ENCODE peak calls at places on chromosomes 5 and 9, in four cellular contexts. One of them, this sample, is unnamed.

GRCh38 chr9:101229606-101230005 is 155.2 kb downstream of the BAAT start:
- DNase-seq in SK-N-SH: no peak
- DNase-seq in GM12878: no peak
- DNase-seq in HepG2: no peak
- DNase-seq in this sample: no peak

GRCh38 chr5:109830955-109831502 is 141.3 kb downstream of the MAN2A1 start:
- DNase-seq in HepG2: no peak
- DNase-seq in GM12878: no peak
- DNase-seq in SK-N-SH: no peak
- DNase-seq in this sample: no peak

GRCh38 chr5:56129288-56129687 is 103.8 kb downstream of the ANKRD55 start:
- DNase-seq in HepG2: no peak
- DNase-seq in SK-N-SH: no peak
- DNase-seq in GM12878: no peak
- DNase-seq in this sample: no peak

GRCh38 chr9:94611638-94612068 is 18.0 kb upstream of the FBP2 start:
- DNase-seq in SK-N-SH: no peak
- DNase-seq in HepG2: no peak
- DNase-seq in GM12878: no peak
- DNase-seq in this sample: no peak

GRCh38 chr9:86766912-86767311 is 180.4 kb downstream of the GAS1 start:
- DNase-seq in HepG2: peak; percentile 13
- DNase-seq in SK-N-SH: no peak
- DNase-seq in GM12878: no peak
- DNase-seq in this sample: no peak

GRCh38 chr5:176392526-176392925 is 4.0 kb downstream of the HIGD2A start:
- DNase-seq in HepG2: no peak
- DNase-seq in GM12878: no peak
- DNase-seq in SK-N-SH: no peak
- DNase-seq in this sample: no peak

GRCh38 chr5:126998201-126998631 is 32.1 kb downstream of the MARCHF3 start:
- DNase-seq in SK-N-SH: no peak
- DNase-seq in GM12878: peak; percentile 35
- DNase-seq in HepG2: no peak
- DNase-seq in this sample: peak; percentile 82

GRCh38 chr5:69300537-69301203 is 31.9 kb downstream of the CCDC125 start:
- DNase-seq in HepG2: no peak
- DNase-seq in GM12878: no peak
- DNase-seq in SK-N-SH: no peak
- DNase-seq in this sample: peak; percentile 50

GRCh38 chr5:176350416-176350815 is 11.1 kb downstream of the KIAA1191 start:
- DNase-seq in HepG2: no peak
- DNase-seq in SK-N-SH: no peak
- DNase-seq in GM12878: no peak
- DNase-seq in this sample: no peak

GRCh38 chr9:121498487-121499176 is 1.0 kb downstream of the GGTA1 start:
- DNase-seq in HepG2: no peak
- DNase-seq in GM12878: no peak
- DNase-seq in SK-N-SH: peak; percentile 47
- DNase-seq in this sample: no peak

GRCh38 chr9:5499889-5500398 is 10.4 kb upstream of the PDCD1LG2 start:
- DNase-seq in GM12878: no peak
- DNase-seq in HepG2: no peak
- DNase-seq in SK-N-SH: peak; percentile 33
- DNase-seq in this sample: no peak

GRCh38 chr9:99299214-99300102 is 77.4 kb downstream of the SEC61B start:
- DNase-seq in GM12878: no peak
- DNase-seq in SK-N-SH: peak; percentile 68
- DNase-seq in HepG2: peak; percentile 7
- DNase-seq in this sample: no peak

GRCh38 chr5:103866169-103866568 is 303.6 kb upstream of the NUDT12 start:
- DNase-seq in SK-N-SH: no peak
- DNase-seq in GM12878: no peak
- DNase-seq in HepG2: no peak
- DNase-seq in this sample: no peak

GRCh38 chr5:141869514-141869913 is 8.7 kb downstream of the PCDH1 start:
- DNase-seq in GM12878: no peak
- DNase-seq in SK-N-SH: no peak
- DNase-seq in HepG2: no peak
- DNase-seq in this sample: no peak

GRCh38 chr5:181054871-181055494 is 14.9 kb downstream of the BTNL9 start:
- DNase-seq in SK-N-SH: no peak
- DNase-seq in HepG2: no peak
- DNase-seq in GM12878: no peak
- DNase-seq in this sample: peak; percentile 66

GRCh38 chr9:86700601-86701000 is 246.7 kb downstream of the GAS1 start:
- DNase-seq in SK-N-SH: no peak
- DNase-seq in GM12878: no peak
- DNase-seq in HepG2: no peak
- DNase-seq in this sample: no peak

DNA sequence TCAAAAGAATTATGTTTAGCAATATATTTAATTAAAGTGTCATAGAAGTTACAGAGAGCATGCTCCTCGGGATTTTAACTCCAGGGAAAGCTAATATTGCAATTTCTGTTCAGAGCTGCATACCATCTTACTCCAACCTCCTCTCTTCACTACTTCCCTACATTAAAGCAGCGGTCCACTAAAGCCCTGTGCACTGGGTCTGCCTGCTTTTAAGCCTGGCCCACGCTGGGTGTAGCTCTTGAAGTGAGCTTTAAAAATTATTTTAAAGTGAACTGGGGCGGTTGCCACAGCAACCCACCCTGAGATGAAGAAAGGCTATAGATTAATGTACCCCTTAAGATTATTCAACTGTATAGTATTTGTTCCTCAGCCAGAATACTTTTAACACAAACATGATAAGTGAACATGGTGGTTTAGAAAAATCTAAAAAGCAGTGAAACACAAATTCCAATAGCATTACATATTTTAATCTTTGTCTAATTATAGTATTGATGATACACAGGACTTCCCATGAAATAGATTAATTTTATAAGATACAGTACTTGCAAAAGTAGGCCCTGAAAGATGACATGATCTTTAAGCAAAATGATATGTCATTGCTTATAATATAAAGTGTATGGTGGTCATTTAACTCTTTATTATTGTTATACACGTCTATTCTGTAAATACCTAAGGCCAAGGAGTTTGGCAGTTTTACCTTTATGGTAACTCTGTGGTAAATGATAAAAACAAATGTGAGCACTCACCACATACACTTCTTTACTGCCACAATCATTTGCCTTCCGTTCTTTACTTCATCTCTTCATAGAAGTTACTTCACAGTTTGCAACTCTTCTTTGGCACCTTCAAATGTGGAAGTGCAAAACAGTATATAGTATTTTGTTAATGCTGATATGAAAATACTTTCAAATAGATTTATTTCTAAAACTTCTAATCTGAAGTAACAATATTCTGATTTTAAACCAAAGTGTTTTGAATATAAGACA is 4.1 kb upstream of the MEF2C start:
- DNase-seq in SK-N-SH: no peak
- DNase-seq in GM12878: no peak
- DNase-seq in HepG2: no peak
- DNase-seq in this sample: no peak
- H3K27ac ChIP-seq in SK-N-SH: no peak overlapping the region
- H3K27ac ChIP-seq in GM12878: peak overlapping the region; percentile 98
- H3K27ac ChIP-seq in HepG2: no peak overlapping the region
- H3K27ac ChIP-seq in this sample: no peak overlapping the region

GRCh38 chr9:106920701-106921283 is 57.8 kb downstream of the ZNF462 start:
- DNase-seq in SK-N-SH: no peak
- DNase-seq in HepG2: peak; percentile 18
- DNase-seq in GM12878: no peak
- DNase-seq in this sample: no peak

GRCh38 chr9:106921989-106922388 is 59.0 kb downstream of the ZNF462 start:
- DNase-seq in SK-N-SH: no peak
- DNase-seq in HepG2: no peak
- DNase-seq in GM12878: no peak
- DNase-seq in this sample: no peak

GRCh38 chr9:106918825-106919509 is 56.0 kb downstream of the ZNF462 start:
- DNase-seq in GM12878: no peak
- DNase-seq in SK-N-SH: no peak
- DNase-seq in HepG2: no peak
- DNase-seq in this sample: no peak

GRCh38 chr9:106920091-106920490 is 57.1 kb downstream of the ZNF462 start:
- DNase-seq in SK-N-SH: no peak
- DNase-seq in GM12878: no peak
- DNase-seq in HepG2: no peak
- DNase-seq in this sample: no peak

GRCh38 chr9:106921341-106921899 is 58.5 kb downstream of the ZNF462 start:
- DNase-seq in SK-N-SH: peak; percentile 67
- DNase-seq in GM12878: no peak
- DNase-seq in HepG2: peak; percentile 8
- DNase-seq in this sample: peak; percentile 10
- TF ChIP-seq NFIC in SK-N-SH: no peak
- TF ChIP-seq NFIC in GM12878: no peak
- TF ChIP-seq NFIC in HepG2: no peak
- TF ChIP-seq NFIC in this sample: no peak

DNA sequence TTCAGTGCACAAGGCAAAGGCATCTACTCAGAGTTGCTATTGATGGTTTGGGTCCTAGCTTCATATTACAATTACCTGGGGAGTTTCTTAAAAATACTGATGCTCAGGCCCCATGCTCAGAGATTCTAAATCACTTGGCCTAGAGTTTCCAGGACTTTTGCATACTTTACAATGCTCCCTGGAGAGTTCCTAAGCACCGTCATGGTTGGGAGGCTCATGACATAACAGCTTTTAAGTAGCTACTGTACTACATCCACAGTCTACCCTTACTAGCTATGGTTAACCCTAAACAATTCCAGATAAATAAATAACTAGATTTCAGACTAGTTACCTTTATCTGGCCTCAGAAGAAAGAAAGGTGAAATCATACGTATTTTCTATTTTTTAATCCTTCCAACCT is 414.4 kb downstream of the PDE4D start:
- DNase-seq in SK-N-SH: no peak
- DNase-seq in GM12878: no peak
- DNase-seq in HepG2: no peak
- DNase-seq in this sample: no peak
- H3K27ac ChIP-seq in SK-N-SH: no peak overlapping the region
- H3K27ac ChIP-seq in GM12878: no peak overlapping the region
- H3K27ac ChIP-seq in HepG2: no peak overlapping the region
- H3K27ac ChIP-seq in this sample: no peak overlapping the region

GRCh38 chr9:75109210-75109839 is 21.0 kb downstream of the OSTF1 start:
- DNase-seq in SK-N-SH: no peak
- DNase-seq in GM12878: no peak
- DNase-seq in HepG2: no peak
- DNase-seq in this sample: no peak
- TF ChIP-seq NFIC in SK-N-SH: no peak
- TF ChIP-seq NFIC in GM12878: no peak
- TF ChIP-seq NFIC in HepG2: no peak
- TF ChIP-seq NFIC in this sample: peak; percentile 86

DNA sequence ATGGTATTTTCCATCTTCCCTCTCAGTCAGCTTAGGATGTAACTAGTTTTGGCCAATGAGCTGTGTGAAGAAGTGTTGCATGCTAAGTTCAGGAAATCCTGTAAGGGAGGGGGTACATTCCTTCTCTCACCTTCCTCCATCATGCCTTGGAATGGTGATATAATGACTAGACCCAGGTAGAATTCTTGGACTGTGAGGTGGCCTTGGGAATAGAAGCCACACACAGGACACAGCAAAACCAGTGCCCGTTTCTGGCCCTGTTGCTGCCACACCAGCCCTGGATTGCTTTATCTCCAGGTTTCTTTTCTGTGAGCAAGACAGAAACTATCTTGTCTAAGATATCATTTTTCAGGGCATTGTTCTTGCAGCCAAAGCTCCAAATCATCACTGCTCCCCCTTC is 10.5 kb upstream of the ZNF354A start:
- DNase-seq in HepG2: no peak
- DNase-seq in SK-N-SH: no peak
- DNase-seq in GM12878: no peak
- DNase-seq in this sample: no peak
- H3K27ac ChIP-seq in HepG2: no peak overlapping the region
- H3K27ac ChIP-seq in SK-N-SH: no peak overlapping the region
- H3K27ac ChIP-seq in GM12878: no peak overlapping the region
- H3K27ac ChIP-seq in this sample: no peak overlapping the region

DNA sequence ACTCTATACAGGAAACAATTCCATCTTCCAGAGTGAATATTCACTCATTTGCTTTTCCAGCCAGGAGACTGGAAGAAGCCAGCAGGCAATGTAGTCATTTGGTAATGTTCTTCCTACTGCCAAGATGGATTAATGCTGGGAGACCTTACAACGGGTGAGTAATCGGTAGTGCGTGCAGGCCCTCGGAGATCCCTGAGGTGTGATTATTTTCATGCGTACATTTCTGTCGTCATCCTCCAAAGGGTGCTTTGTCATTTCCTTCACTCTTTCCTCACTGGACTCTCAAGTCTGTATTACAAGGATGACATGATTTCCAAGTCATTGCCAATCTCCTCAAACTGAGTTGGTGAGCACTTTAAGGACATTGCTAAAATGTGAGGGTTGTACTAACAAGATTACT is 263.5 kb downstream of the CWC27 start:
- DNase-seq in SK-N-SH: no peak
- DNase-seq in GM12878: no peak
- DNase-seq in HepG2: no peak
- DNase-seq in this sample: peak; percentile 20
- TF ChIP-seq NFIC in SK-N-SH: no peak
- TF ChIP-seq NFIC in GM12878: no peak
- TF ChIP-seq NFIC in HepG2: no peak
- TF ChIP-seq NFIC in this sample: no peak

DNA sequence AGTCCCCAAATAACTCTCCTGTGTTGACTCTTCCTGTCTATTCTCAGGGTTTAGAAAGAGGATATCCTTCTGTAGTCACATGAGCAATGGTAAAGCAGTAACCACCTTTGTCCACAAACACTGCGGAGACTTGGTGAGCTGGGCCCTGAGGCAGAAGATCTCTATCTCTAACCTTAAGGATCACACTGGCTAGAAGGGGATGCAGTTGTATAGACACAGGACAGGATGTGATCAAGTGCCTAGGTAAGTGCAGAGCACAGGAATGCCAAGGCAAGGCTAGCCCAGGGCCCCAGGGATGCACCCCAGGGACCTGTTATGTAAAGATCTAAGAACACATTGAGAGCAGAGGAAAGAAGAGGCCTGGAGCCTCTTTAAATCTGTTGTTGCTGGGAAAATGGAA is 610.5 kb downstream of the IRX1 start:
- DNase-seq in GM12878: no peak
- DNase-seq in SK-N-SH: no peak
- DNase-seq in HepG2: no peak
- DNase-seq in this sample: no peak
- H3K27ac ChIP-seq in GM12878: no peak overlapping the region
- H3K27ac ChIP-seq in SK-N-SH: no peak overlapping the region
- H3K27ac ChIP-seq in HepG2: no peak overlapping the region
- H3K27ac ChIP-seq in this sample: no peak overlapping the region

GRCh38 chr9:69696802-69697201 is 24.6 kb upstream of the APBA1 start:
- DNase-seq in SK-N-SH: no peak
- DNase-seq in GM12878: no peak
- DNase-seq in HepG2: no peak
- DNase-seq in this sample: no peak
- TF ChIP-seq NFIC in SK-N-SH: no peak
- TF ChIP-seq NFIC in GM12878: no peak
- TF ChIP-seq NFIC in HepG2: no peak
- TF ChIP-seq NFIC in this sample: no peak